ENCODE peak calls at places on chromosomes 2 and 18, in eight cellular contexts. N, U, G, R, C, E, F and J are unnamed samples.

GRCh38 chr2:5692561-5693287 is 540 bp downstream of the SOX11 start:
- DNase-seq in N (no peak), U (peak), G (no peak), R (no peak), C (no peak), E (no peak), F (peak), J (no peak)

GRCh38 chr2:140718999-140719398 is 1411.8 kb downstream of the LRP1B start:
- DNase-seq in N (no peak), U (no peak), G (peak), R (no peak), C (no peak), E (no peak), F (no peak), J (no peak)

GRCh38 chr2:232854082-232854481 is 16.0 kb upstream of the SNORC start:
- DNase-seq in N (peak), U (no peak), G (peak), R (peak), C (peak), E (no peak), F (peak), J (no peak)

GRCh38 chr2:128422571-128422970 is 103.9 kb upstream of the HS6ST1 start:
- DNase-seq in N (peak), U (no peak), G (peak), R (peak), C (peak), E (no peak), F (peak), J (no peak)

GRCh38 chr2:130762031-130762909 is 6.9 kb downstream of the AMER3 start:
- DNase-seq in N (no peak), U (no peak), G (no peak), R (no peak), C (no peak), E (no peak), F (no peak), J (no peak)

GRCh38 chr2:146990311-146990781 is 854.5 kb upstream of the ACVR2A start:
- DNase-seq in N (no peak), U (no peak), G (peak), R (no peak), C (peak), E (no peak), F (peak), J (no peak)

GRCh38 chr2:66995636-66996035 is 401.5 kb upstream of the ETAA1 start:
- DNase-seq in N (no peak), U (no peak), G (no peak), R (no peak), C (no peak), E (no peak), F (no peak), J (no peak)

GRCh38 chr2:98908909-98909308 is 27.1 kb downstream of the CRACDL start:
- DNase-seq in N (peak), U (peak), G (peak), R (peak), C (peak), E (peak), F (peak), J (no peak)

GRCh38 chr2:127175406-127175805 is 44.7 kb downstream of the CYP27C1 start:
- DNase-seq in N (no peak), U (no peak), G (peak), R (peak), C (peak), E (no peak), F (peak), J (no peak)

GRCh38 chr18:9123520-9123919 is 13.1 kb upstream of the ANKRD12 start:
- DNase-seq in N (no peak), U (no peak), G (no peak), R (no peak), C (no peak), E (no peak), F (no peak), J (no peak)

GRCh38 chr2:38264649-38265322 is 112.3 kb downstream of the ATL2 start:
- DNase-seq in N (no peak), U (no peak), G (no peak), R (no peak), C (no peak), E (no peak), F (no peak), J (no peak)

GRCh38 chr18:52007109-52007508 is 332.9 kb upstream of the DCC start:
- DNase-seq in N (no peak), U (peak), G (no peak), R (no peak), C (no peak), E (no peak), F (no peak), J (no peak)